ENCODE peak calls at places on chromosome 6, in four cellular contexts. One of them, this sample, is unnamed.

GRCh38 chr6:101163611-101164010 is 229.9 kb upstream of the GRIK2 start:
- DNase-seq in myocyte: no peak
- DNase-seq in kidney epithelial cell: no peak
- DNase-seq in left ventricle myocardium inferior: no peak
- DNase-seq in this sample: no peak

GRCh38 chr6:95084867-95085266 is 492.5 kb upstream of the MANEA start:
- DNase-seq in myocyte: no peak
- DNase-seq in kidney epithelial cell: no peak
- DNase-seq in left ventricle myocardium inferior: no peak
- DNase-seq in this sample: no peak

GRCh38 chr6:22349528-22349927 is 52.7 kb upstream of the PRL start:
- DNase-seq in myocyte: no peak
- DNase-seq in kidney epithelial cell: no peak
- DNase-seq in left ventricle myocardium inferior: no peak
- DNase-seq in this sample: no peak

GRCh38 chr6:82246802-82247633 is 526 bp downstream of the IBTK start:
- DNase-seq in myocyte: peak
- DNase-seq in kidney epithelial cell: peak
- DNase-seq in left ventricle myocardium inferior: peak
- DNase-seq in this sample: no peak

GRCh38 chr6:106966229-106966628 is 8.3 kb downstream of the CD24 start:
- DNase-seq in myocyte: no peak
- DNase-seq in kidney epithelial cell: no peak
- DNase-seq in left ventricle myocardium inferior: no peak
- DNase-seq in this sample: no peak

GRCh38 chr6:160535270-160535669 is 128.8 kb downstream of the LPA start:
- DNase-seq in myocyte: no peak
- DNase-seq in kidney epithelial cell: no peak
- DNase-seq in left ventricle myocardium inferior: no peak
- DNase-seq in this sample: no peak

GRCh38 chr6:11222385-11223277 is 9.8 kb downstream of the NEDD9 start:
- DNase-seq in myocyte: no peak
- DNase-seq in kidney epithelial cell: no peak
- DNase-seq in left ventricle myocardium inferior: no peak
- DNase-seq in this sample: no peak

GRCh38 chr6:7315684-7316366 is 2.8 kb upstream of the SSR1 start:
- DNase-seq in myocyte: no peak
- DNase-seq in kidney epithelial cell: no peak
- DNase-seq in left ventricle myocardium inferior: no peak
- DNase-seq in this sample: no peak

GRCh38 chr6:67131827-67132226 is 1424.8 kb upstream of the EYS start:
- DNase-seq in myocyte: peak
- DNase-seq in kidney epithelial cell: no peak
- DNase-seq in left ventricle myocardium inferior: no peak
- DNase-seq in this sample: no peak

GRCh38 chr6:78599526-78599925 is 267.8 kb upstream of the IRAK1BP1 start:
- DNase-seq in myocyte: no peak
- DNase-seq in kidney epithelial cell: no peak
- DNase-seq in left ventricle myocardium inferior: no peak
- DNase-seq in this sample: peak

GRCh38 chr6:41200296-41200900 is 551 bp downstream of the TREML2 start:
- DNase-seq in myocyte: no peak
- DNase-seq in kidney epithelial cell: no peak
- DNase-seq in left ventricle myocardium inferior: no peak
- DNase-seq in this sample: no peak

This sample was measured in keratinocyte.